ENCODE peak calls at places on chromosomes 4 and X, in five cellular contexts. S is stimulated activated CD4-positive, alpha-beta T cell treated with anti-CD3 and anti-CD28 coated beads, TNF-alpha, amount 100 ng/mL, for 4 hours; W is COR-L47; I is IMR-90; D is SIG-M5. O is an unnamed sample.

GRCh38 chrX:68894142-68894512 is 65.3 kb downstream of the EFNB1 start:
- DNase-seq in I (no peak), D (no peak), S (no peak), W (no peak), O (no peak)

GRCh38 chrX:22247169-22247568 is 25.5 kb upstream of the CBLL2 start:
- DNase-seq in S (no peak), I (peak; percentile 41), D (no peak), W (no peak), O (peak; percentile 3)

GRCh38 chrX:44651347-44651746 is 108.7 kb upstream of the FUNDC1 start:
- DNase-seq in D (no peak), W (no peak), S (no peak), I (no peak), O (no peak)

GRCh38 chr4:22607382-22607781 is 85.4 kb upstream of the GBA3 start:
- DNase-seq in W (peak; percentile 38), D (no peak), I (peak; percentile 31), S (peak; percentile 6), O (peak; percentile 32)

GRCh38 chr4:1939664-1940509 is 68.7 kb downstream of the NSD2 start:
- DNase-seq in I (peak; percentile 95), W (no peak), D (no peak), S (no peak), O (peak; percentile 85)

GRCh38 chr4:24753519-24753918 is 41.9 kb upstream of the SOD3 start:
- DNase-seq in W (no peak), S (no peak), D (no peak), I (peak; percentile 67), O (no peak)

GRCh38 chrX:34656842-34657780 is at the start of gene TMEM47:
- DNase-seq in S (no peak), D (no peak), I (peak; percentile 70), W (peak; percentile 44), O (peak; percentile 57)

GRCh38 chr4:56981795-56982201 is 3.1 kb downstream of the POLR2B start:
- DNase-seq in S (no peak), D (no peak), W (no peak), I (peak; percentile 69), O (peak; percentile 54)

GRCh38 chr4:83335691-83336090 is 1.0 kb upstream of the HPSE start:
- DNase-seq in W (no peak), I (no peak), S (no peak), D (no peak), O (no peak)

GRCh38 chr4:34850983-34851382 is 1393.3 kb downstream of the ARAP2 start:
- DNase-seq in S (no peak), D (no peak), I (no peak), W (no peak), O (peak; percentile 11)

GRCh38 chrX:10608099-10608498 is 12.3 kb downstream of the MID1 start:
- DNase-seq in S (no peak), I (peak; percentile 90), W (no peak), D (no peak), O (peak; percentile 40)

GRCh38 chrX:153773218-153773611 is 7.6 kb upstream of the SRPK3 start:
- DNase-seq in W (no peak), I (no peak), S (no peak), D (no peak), O (no peak)